ENCODE peak calls at places on chromosomes 16 and 17, in seven cellular contexts. O is esophagus squamous epithelium; U is H9; M is A549; Y is PC-3; L is CD4-positive, alpha-beta T cell; W is CD4-positive, alpha-beta memory T cell. X is an unnamed sample. For H3K9me3, the result is how much of the 10 kb centered on the place peaks cover.

GRCh38 chr16:80569440-80570105 is 28.8 kb downstream of the DYNLRB2 start:
- DNase-seq in L (peak), W (no peak), M (no peak), U (no peak), O (no peak), Y (peak), X (no peak)

GRCh38 chr17:41784207-41784744 is 2.2 kb downstream of the JUP start:
- DNase-seq in U (peak), L (no peak), O (no peak), W (no peak), M (peak), Y (peak), X (no peak)

GRCh38 chr16:14020141-14020540 is 51.0 kb upstream of the MRTFB start:
- DNase-seq in W (no peak), M (no peak), U (no peak), Y (peak), O (no peak), L (no peak), X (no peak)

GRCh38 chr17:81991684-81992513 is 14.5 kb downstream of the ASPSCR1 start:
- DNase-seq in W (no peak), O (no peak), Y (peak), U (peak), M (no peak), L (no peak), X (no peak)

GRCh38 chr17:75110307-75110937 is 653 bp downstream of the ARMC7 start:
- DNase-seq in L (no peak), M (no peak), O (no peak), Y (peak), W (no peak), U (peak), X (no peak)

GRCh38 chr17:48997103-48997826 is at the start of gene IGF2BP1:
- DNase-seq in U (peak), L (no peak), Y (no peak), W (peak), M (peak), O (no peak), X (peak)

GRCh38 chr16:25066747-25067631 is 44.6 kb upstream of the LCMT1 start:
- DNase-seq in M (peak), O (no peak), Y (peak), L (peak), W (peak), U (peak), X (peak)

GRCh38 chr16:11456741-11457140 is 111.5 kb downstream of the RMI2 start:
- DNase-seq in U (no peak), W (no peak), L (no peak), Y (no peak), M (no peak), O (no peak), X (no peak)

GRCh38 chr16:65044861-65045260 is 77.0 kb downstream of the CDH11 start:
- DNase-seq in O (no peak), U (no peak), M (no peak), Y (no peak), W (no peak), L (no peak), X (peak)

GRCh38 chr17:62923515-62924150 is 42.4 kb upstream of the TANC2 start:
- DNase-seq in L (no peak), M (no peak), Y (no peak), U (no peak), W (no peak), O (no peak), X (no peak)

GRCh38 chr17:59151007-59151406 is 4.0 kb downstream of the SKA2 start:
- DNase-seq in L (no peak), M (no peak), Y (no peak), U (no peak), O (no peak), W (no peak), X (no peak)

GRCh38 chr16:19175492-19176262 is 7.6 kb downstream of the SYT17 start:
- DNase-seq in W (no peak), Y (no peak), O (no peak), L (no peak), U (no peak), M (no peak), X (no peak)

GRCh38 chr16:57627184-57627871 is 1.1 kb upstream of the ADGRG1 start:
- DNase-seq in W (no peak), U (peak), L (no peak), O (no peak), M (peak), Y (peak), X (peak)

GRCh38 chr16:68144008-68144407 is 58.8 kb downstream of the NFATC3 start:
- DNase-seq in M (no peak), W (no peak), L (no peak), U (no peak), O (no peak), Y (no peak), X (no peak)

GRCh38 chr16:10957771-10958486 is 13.6 kb downstream of the CLEC16A start:
- DNase-seq in Y (peak), W (no peak), O (no peak), L (no peak), M (no peak), U (no peak), X (no peak)

GRCh38 chr16:6602401-6602800 is 730.2 kb upstream of the RBFOX1 start:
- DNase-seq in O (no peak), Y (no peak), L (no peak), M (no peak), W (no peak), U (no peak), X (no peak)

GRCh38 chr17:7523033-7523432 is 25.8 kb upstream of the TNFSF12 start:
- DNase-seq in O (no peak), M (no peak), W (peak), Y (peak), L (peak), U (peak), X (no peak)

GRCh38 chr17:47982645-47983440 is 11.9 kb downstream of the CDK5RAP3 start:
- DNase-seq in L (no peak), U (no peak), W (no peak), Y (no peak), M (no peak), O (no peak), X (no peak)

DNA sequence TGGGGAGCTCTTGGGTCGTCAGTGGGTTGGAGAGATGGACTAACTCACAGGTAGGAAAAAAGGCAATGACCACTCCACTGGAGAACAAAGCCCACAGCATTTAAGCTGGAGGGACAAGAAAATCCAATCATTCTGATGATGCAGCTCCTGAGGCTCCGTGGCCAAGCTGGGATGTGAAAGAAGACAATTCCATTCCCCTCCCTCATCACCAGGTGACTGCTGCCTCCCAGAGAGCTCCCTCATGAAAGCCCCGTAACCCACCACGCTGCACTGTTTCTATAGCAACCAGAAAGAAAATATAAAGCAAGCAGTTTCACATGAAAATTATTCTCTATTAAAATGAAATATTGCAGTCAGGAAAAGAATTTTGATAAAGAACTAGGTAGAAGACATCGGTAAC is 15.2 kb downstream of the ANKRD11 start:
- DNase-seq in U (no peak), M (no peak), O (no peak), W (no peak), Y (no peak), L (no peak), X (no peak)
- H3K27ac ChIP-seq in U (no peak), M (no peak), O (peak), W (no peak), Y (no peak), L (no peak), X (peak)

GRCh38 chr17:52515927-52516326 is 357.4 kb upstream of the CA10 start:
- DNase-seq in W (no peak), Y (no peak), L (no peak), M (no peak), U (no peak), O (no peak), X (no peak)
- H3K9me3 ChIP-seq in W (under half), Y (under half), L (under half), M (under half), U (under half), O (under half), X (under half)

GRCh38 chr16:85360323-85361277 is 248.3 kb upstream of the CIBAR2 start:
- DNase-seq in Y (no peak), O (no peak), U (no peak), W (no peak), L (peak), M (no peak), X (peak)

GRCh38 chr16:85358704-85359146 is 246.5 kb upstream of the CIBAR2 start:
- DNase-seq in W (no peak), L (no peak), M (no peak), U (no peak), Y (no peak), O (no peak), X (no peak)

GRCh38 chr16:85357924-85358505 is 245.7 kb upstream of the CIBAR2 start:
- DNase-seq in L (no peak), O (no peak), Y (no peak), M (no peak), W (no peak), U (no peak), X (no peak)

GRCh38 chr16:85357323-85357722 is 245.1 kb upstream of the CIBAR2 start:
- DNase-seq in Y (no peak), O (no peak), M (no peak), L (no peak), W (no peak), U (no peak), X (no peak)

DNA sequence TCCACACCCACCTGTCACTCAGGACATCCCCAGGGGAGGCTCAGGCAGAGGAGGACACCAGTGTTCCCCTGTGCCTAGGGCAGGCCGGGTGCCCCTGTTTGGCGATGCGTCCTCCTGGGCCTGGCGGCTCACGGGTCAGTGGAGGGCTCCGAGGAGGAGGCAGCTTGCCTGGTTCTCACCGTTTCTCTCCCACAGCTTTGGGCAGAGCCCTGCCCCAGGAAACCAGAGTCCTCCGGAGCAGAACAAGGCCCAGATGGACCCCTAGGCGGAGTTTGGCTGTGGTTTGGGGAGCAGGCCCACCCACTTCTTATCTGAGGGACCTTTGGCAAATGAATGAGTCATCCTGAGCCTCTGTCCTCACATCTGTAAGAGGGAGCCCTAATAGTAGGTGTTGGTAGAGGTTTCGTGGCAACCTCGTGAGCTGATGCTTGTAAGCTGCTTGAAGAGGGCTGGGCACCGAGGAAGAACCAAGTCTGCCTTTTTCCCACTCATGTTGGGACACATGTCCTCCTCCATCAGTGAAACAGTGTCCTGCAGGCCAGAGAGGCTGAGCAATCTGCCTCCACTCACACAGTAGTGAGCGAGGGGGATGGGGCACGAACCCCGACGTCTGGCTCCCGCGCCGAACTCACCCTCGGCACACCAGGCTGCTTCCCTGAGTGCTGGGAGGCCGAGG is 247.0 kb upstream of the CIBAR2 start:
- DNase-seq in U (no peak), W (no peak), M (no peak), Y (no peak), L (no peak), O (no peak), X (no peak)
- H3K27ac ChIP-seq in U (no peak), W (no peak), M (no peak), Y (no peak), L (no peak), O (no peak), X (no peak)

GRCh38 chr16:79090966-79091365 is 509.6 kb downstream of the MAF start:
- DNase-seq in M (no peak), Y (no peak), W (no peak), U (no peak), O (no peak), L (no peak), X (no peak)
- H3K9me3 ChIP-seq in M (under half), Y (under half), W (under half), U (under half), O (under half), L (under half), X (under half)

GRCh38 chr16:88631920-88632586 is 6.3 kb upstream of the IL17C start:
- DNase-seq in O (no peak), U (no peak), L (no peak), W (no peak), Y (no peak), M (no peak), X (no peak)
- H3K27ac ChIP-seq in O (no peak), U (no peak), L (no peak), W (no peak), Y (no peak), M (no peak), X (no peak)

GRCh38 chr16:31880322-31880979 is 6.8 kb downstream of the ZNF267 start:
- DNase-seq in W (peak), U (no peak), O (no peak), M (no peak), Y (peak), L (peak), X (no peak)
- H3K9me3 ChIP-seq in W (under half), U (under half), O (under half), M (half or more), Y (under half), L (under half), X (under half)

DNA sequence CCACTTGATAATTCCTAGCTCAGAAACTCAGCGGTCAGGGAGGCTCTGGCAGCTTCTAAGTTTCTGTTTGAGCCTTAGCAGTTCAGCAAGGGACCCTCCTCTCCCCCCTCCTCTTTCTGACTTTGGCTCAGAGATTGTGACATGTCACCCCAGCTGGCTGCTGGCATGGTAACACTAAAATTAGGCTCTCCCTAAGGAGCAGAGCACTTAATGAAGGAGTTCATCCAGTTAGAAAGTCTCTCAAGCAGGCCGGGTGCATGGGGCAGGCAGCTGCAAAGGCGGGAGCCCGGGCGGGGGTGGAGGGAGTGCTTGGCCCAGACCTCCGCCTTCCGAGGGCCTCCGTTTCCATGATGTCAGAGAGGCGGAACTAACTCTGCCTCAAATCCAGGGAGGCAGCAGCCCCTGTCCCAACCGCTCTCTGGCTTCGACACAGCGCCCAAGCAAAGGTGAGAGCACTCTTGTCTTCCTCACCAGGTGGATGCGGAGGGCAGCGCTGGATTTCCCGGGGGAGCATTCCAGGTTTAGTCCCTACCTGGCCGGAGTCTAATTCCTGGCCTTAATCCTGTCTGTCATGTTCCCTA is 128.0 kb upstream of the PLCG2 start:
- DNase-seq in U (peak), M (no peak), W (no peak), L (no peak), Y (no peak), O (no peak), X (no peak)
- H3K27ac ChIP-seq in U (no peak), M (peak), W (no peak), L (no peak), Y (no peak), O (peak), X (no peak)

GRCh38 chr17:26809033-26809432 is 484.9 kb upstream of the WSB1 start:
- DNase-seq in U (no peak), Y (no peak), W (no peak), L (no peak), O (no peak), M (no peak), X (no peak)
- H3K9me3 ChIP-seq in U (half or more), Y (under half), W (under half), L (under half), O (under half), M (under half), X (under half)